ENCODE peak calls at places on chromosome 10, in four cellular contexts. Z is neural progenitor cell, C is pancreas, N is activated B cell treated with CpG ODN at 0.5 μM for 24 hours. S is an unnamed sample.
A peak's percentile ranks its signal among the peaks of the same experiment; 100 is the strongest.

GRCh38 chr10:94200148-94200846 is 162.4 kb downstream of the NOC3L start:
- DNase-seq in Z (no peak), N (no peak), C (no peak), S (no peak)

GRCh38 chr10:21308018-21308417 is 217.5 kb downstream of the SKIDA1 start:
- DNase-seq in Z (no peak), C (no peak), N (no peak), S (no peak)

GRCh38 chr10:29375888-29376287 is 87.0 kb downstream of the LYZL1 start:
- DNase-seq in N (no peak), C (no peak), Z (no peak), S (no peak)

GRCh38 chr10:14673189-14673947 is 101.3 kb downstream of the FAM107B start:
- DNase-seq in C (no peak), N (no peak), Z (no peak), S (no peak)

GRCh38 chr10:57579926-57580325 is 687.8 kb downstream of the IPMK start:
- DNase-seq in C (no peak), N (no peak), Z (peak; percentile 75), S (no peak)

GRCh38 chr10:51667992-51668689 is 31.3 kb downstream of the CSTF2T start:
- DNase-seq in Z (no peak), N (no peak), C (no peak), S (no peak)

GRCh38 chr10:66049335-66049734 is 876.5 kb upstream of the LRRTM3 start:
- DNase-seq in N (no peak), Z (no peak), C (no peak), S (no peak)

GRCh38 chr10:32481606-32482005 is 35.7 kb downstream of the CCDC7 start:
- DNase-seq in N (no peak), Z (no peak), C (no peak), S (no peak)

GRCh38 chr10:23404461-23404980 is 34.4 kb upstream of the OTUD1 start:
- DNase-seq in C (no peak), N (no peak), Z (no peak), S (no peak)

GRCh38 chr10:42975558-42976352 is 101.1 kb upstream of the RET start:
- DNase-seq in C (peak; percentile 64), Z (no peak), N (peak; percentile 4), S (no peak)

GRCh38 chr10:110746969-110747608 is 103.0 kb downstream of the RBM20 start:
- DNase-seq in N (no peak), Z (no peak), C (no peak), S (no peak)

GRCh38 chr10:24331457-24331856 is 122.5 kb downstream of the KIAA1217 start:
- DNase-seq in N (no peak), Z (no peak), C (no peak), S (no peak)

GRCh38 chr10:56836659-56837058 is 475.6 kb upstream of the ZWINT start:
- DNase-seq in N (no peak), Z (no peak), C (no peak), S (no peak)

GRCh38 chr10:116464257-116464656 is 36.6 kb downstream of the PNLIPRP3 start:
- DNase-seq in C (peak; percentile 89), Z (no peak), N (no peak), S (no peak)

GRCh38 chr10:36003688-36004087 is 361.6 kb upstream of the FZD8 start:
- DNase-seq in Z (no peak), N (no peak), C (peak; percentile 45), S (no peak)

GRCh38 chr10:35993816-35994515 is 351.9 kb upstream of the FZD8 start:
- DNase-seq in Z (no peak), N (no peak), C (no peak), S (no peak)

GRCh38 chr10:35995515-35995914 is 353.4 kb upstream of the FZD8 start:
- DNase-seq in Z (peak; percentile 20), N (no peak), C (no peak), S (no peak)

GRCh38 chr10:36003031-36003600 is 361.0 kb upstream of the FZD8 start:
- DNase-seq in Z (no peak), N (no peak), C (no peak), S (no peak)

DNA sequence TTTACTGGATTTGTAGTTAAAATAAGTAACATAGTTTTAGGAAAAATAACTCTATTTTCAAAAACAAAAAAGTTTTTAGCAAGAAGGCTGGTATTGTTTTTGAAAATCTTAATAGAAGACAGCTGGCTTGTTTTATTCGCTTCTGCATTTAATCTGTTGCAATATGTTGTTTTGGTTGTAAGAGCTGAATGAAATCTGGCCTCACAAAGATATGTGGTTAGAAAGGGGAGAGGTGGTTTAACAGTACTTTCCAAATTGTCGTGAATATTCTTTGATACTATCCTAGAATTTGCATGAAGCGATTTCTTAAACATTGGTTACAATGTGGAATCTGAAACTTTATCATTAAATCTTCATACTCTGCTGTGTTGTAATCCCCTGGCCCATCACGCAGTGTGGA is 355.9 kb upstream of the FZD8 start:
- DNase-seq in N (no peak), Z (no peak), C (no peak), S (no peak)
- TF ChIP-seq CTCF in N (no peak), Z (no peak), C (no peak), S (no peak)

DNA sequence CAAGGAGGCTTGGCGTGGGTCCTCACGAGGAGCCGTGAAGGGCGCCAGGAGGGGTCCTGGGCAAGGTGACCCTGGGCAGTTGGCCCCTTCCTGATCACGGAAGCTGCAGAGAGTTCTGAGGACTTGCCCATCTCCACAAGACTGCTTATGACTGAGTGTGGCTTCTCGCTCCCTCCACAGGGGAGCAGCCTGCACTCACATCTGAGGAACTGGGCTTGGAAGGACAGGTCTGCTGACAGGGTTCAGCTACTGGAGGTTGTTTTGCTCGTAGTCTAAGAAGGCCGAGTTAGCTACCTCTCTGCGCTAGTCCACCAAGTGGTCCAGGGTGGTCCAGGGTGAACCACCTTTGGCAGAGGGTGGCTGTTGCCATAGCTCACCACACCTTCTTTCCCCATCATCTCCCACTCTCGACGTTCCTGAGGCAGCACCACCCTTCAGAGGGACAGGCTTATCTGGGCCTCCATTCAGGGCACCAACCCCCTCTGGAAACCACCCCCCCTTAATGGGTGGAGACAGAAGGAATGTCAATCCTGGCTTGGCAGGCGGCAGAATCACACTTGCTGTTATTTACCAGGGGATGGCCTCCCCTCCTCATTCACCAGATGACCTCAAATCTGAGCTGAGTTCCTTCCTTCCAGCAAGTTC is 38.2 kb downstream of the FAM53B start:
- DNase-seq in C (no peak), Z (no peak), N (no peak), S (no peak)
- TF ChIP-seq CTCF in C (no peak), Z (no peak), N (no peak), S (no peak)

DNA sequence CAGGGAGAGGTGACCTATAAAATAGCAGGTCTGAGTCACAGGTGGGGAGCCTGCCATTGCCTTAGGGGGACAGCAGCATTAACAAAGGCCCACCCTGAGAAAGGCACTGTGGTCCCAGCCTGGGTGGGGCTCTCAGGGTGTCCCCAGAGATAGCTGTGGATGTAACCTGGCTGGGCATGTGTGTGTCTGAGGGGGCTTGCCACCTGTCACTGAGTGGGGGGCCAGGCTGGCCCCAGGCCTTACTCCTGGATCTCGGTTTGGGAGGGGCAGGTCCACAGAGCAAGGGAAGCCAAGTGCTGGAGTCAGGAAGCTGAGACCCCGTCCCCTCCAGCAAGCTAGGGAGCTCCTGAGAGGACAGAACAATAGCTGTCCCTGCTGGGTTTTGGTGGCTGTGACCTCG is 48.2 kb upstream of the SLC29A3 start:
- DNase-seq in C (peak; percentile 24), Z (no peak), N (no peak), S (no peak)
- TF ChIP-seq CTCF in C (no peak), Z (no peak), N (no peak), S (no peak)

GRCh38 chr10:124522131-124522902 is 60.7 kb downstream of the LHPP start:
- DNase-seq in Z (no peak), N (no peak), C (peak; percentile 62), S (no peak)

GRCh38 chr10:124518366-124518765 is 56.7 kb downstream of the LHPP start:
- DNase-seq in Z (no peak), C (peak; percentile 54), N (no peak), S (no peak)

GRCh38 chr10:124522903-124523260 is 61.3 kb downstream of the LHPP start:
- DNase-seq in N (no peak), Z (peak; percentile 2), C (peak; percentile 36), S (no peak)

GRCh38 chr10:124521429-124521871 is 59.8 kb downstream of the LHPP start:
- DNase-seq in N (no peak), C (peak; percentile 70), Z (peak; percentile 1), S (no peak)

GRCh38 chr10:124520553-124521428 is 59.2 kb downstream of the LHPP start:
- DNase-seq in Z (peak; percentile 31), N (no peak), C (peak; percentile 58), S (no peak)
- TF ChIP-seq CTCF in Z (peak; percentile 27), N (no peak), C (no peak), S (peak; percentile 15)

GRCh38 chr10:70669732-70670317 is 2.5 kb upstream of the ADAMTS14 start:
- DNase-seq in C (no peak), N (no peak), Z (no peak), S (no peak)

GRCh38 chr10:70672993-70673928 is 955 bp downstream of the ADAMTS14 start:
- DNase-seq in C (no peak), N (no peak), Z (no peak), S (no peak)

GRCh38 chr10:70671229-70671588 is 1.1 kb upstream of the ADAMTS14 start:
- DNase-seq in C (no peak), N (no peak), Z (no peak), S (no peak)

GRCh38 chr10:70672165-70672992 is at the start of gene ADAMTS14:
- DNase-seq in N (no peak), C (no peak), Z (peak; percentile 80), S (no peak)

GRCh38 chr10:70671619-70672164 is 614 bp upstream of the ADAMTS14 start:
- DNase-seq in N (no peak), Z (no peak), C (no peak), S (no peak)
- TF ChIP-seq CTCF in N (no peak), Z (no peak), C (no peak), S (no peak)

GRCh38 chr10:91409069-91409868 is 875 bp upstream of the HECTD2 start:
- DNase-seq in Z (peak; percentile 82), C (peak; percentile 85), N (no peak), S (peak; percentile 77)
- TF ChIP-seq CTCF in Z (no peak), C (no peak), N (no peak), S (no peak)

S was measured in type B pancreatic cell.